ENCODE peak calls at places on chromosomes 12 and 14, in eight cellular contexts. One of them, this sample, is unnamed.

GRCh38 chr14:96585672-96586013 is 83.5 kb downstream of the PAPOLA start:
- DNase-seq in B cell: peak
- DNase-seq in frontal cortex: no peak
- DNase-seq in MV-4-11: no peak
- DNase-seq in PC-9: no peak
- DNase-seq in CD8-positive, alpha-beta memory T cell: no peak
- DNase-seq in AML-193: no peak
- DNase-seq in fibroblast of mammary gland: no peak
- DNase-seq in this sample: no peak

GRCh38 chr14:21308132-21308478 is 28.2 kb downstream of the RPGRIP1 start:
- DNase-seq in PC-9: no peak
- DNase-seq in AML-193: no peak
- DNase-seq in CD8-positive, alpha-beta memory T cell: no peak
- DNase-seq in fibroblast of mammary gland: no peak
- DNase-seq in B cell: no peak
- DNase-seq in frontal cortex: no peak
- DNase-seq in MV-4-11: no peak
- DNase-seq in this sample: no peak

GRCh38 chr14:93035917-93036651 is 79.6 kb downstream of the ITPK1 start:
- DNase-seq in MV-4-11: no peak
- DNase-seq in B cell: no peak
- DNase-seq in CD8-positive, alpha-beta memory T cell: peak
- DNase-seq in AML-193: no peak
- DNase-seq in frontal cortex: peak
- DNase-seq in PC-9: peak
- DNase-seq in fibroblast of mammary gland: peak
- DNase-seq in this sample: peak

GRCh38 chr14:72553656-72554055 is 340.2 kb downstream of the DPF3 start:
- DNase-seq in AML-193: no peak
- DNase-seq in fibroblast of mammary gland: peak
- DNase-seq in B cell: no peak
- DNase-seq in CD8-positive, alpha-beta memory T cell: no peak
- DNase-seq in PC-9: no peak
- DNase-seq in MV-4-11: no peak
- DNase-seq in frontal cortex: no peak
- DNase-seq in this sample: no peak

GRCh38 chr12:124538194-124539082 is 29.0 kb downstream of the NCOR2 start:
- DNase-seq in MV-4-11: peak
- DNase-seq in frontal cortex: no peak
- DNase-seq in B cell: no peak
- DNase-seq in fibroblast of mammary gland: no peak
- DNase-seq in AML-193: no peak
- DNase-seq in PC-9: no peak
- DNase-seq in CD8-positive, alpha-beta memory T cell: no peak
- DNase-seq in this sample: no peak

GRCh38 chr14:70086685-70087379 is 101.9 kb downstream of the SLC8A3 start:
- DNase-seq in B cell: no peak
- DNase-seq in fibroblast of mammary gland: peak
- DNase-seq in PC-9: peak
- DNase-seq in frontal cortex: no peak
- DNase-seq in AML-193: peak
- DNase-seq in CD8-positive, alpha-beta memory T cell: no peak
- DNase-seq in MV-4-11: peak
- DNase-seq in this sample: peak

GRCh38 chr12:7108042-7108927 is 729 bp downstream of the C1RL start:
- DNase-seq in fibroblast of mammary gland: peak
- DNase-seq in frontal cortex: no peak
- DNase-seq in AML-193: peak
- DNase-seq in PC-9: peak
- DNase-seq in CD8-positive, alpha-beta memory T cell: peak
- DNase-seq in B cell: peak
- DNase-seq in MV-4-11: peak
- DNase-seq in this sample: peak

GRCh38 chr14:22314183-22314820 is 274.7 kb downstream of the DAD1 start:
- DNase-seq in AML-193: peak
- DNase-seq in frontal cortex: peak
- DNase-seq in B cell: peak
- DNase-seq in MV-4-11: peak
- DNase-seq in fibroblast of mammary gland: peak
- DNase-seq in CD8-positive, alpha-beta memory T cell: no peak
- DNase-seq in PC-9: no peak
- DNase-seq in this sample: peak

GRCh38 chr12:121590476-121591143 is 9.8 kb upstream of the KDM2B start:
- DNase-seq in frontal cortex: peak
- DNase-seq in AML-193: no peak
- DNase-seq in fibroblast of mammary gland: peak
- DNase-seq in MV-4-11: no peak
- DNase-seq in PC-9: no peak
- DNase-seq in B cell: no peak
- DNase-seq in CD8-positive, alpha-beta memory T cell: peak
- DNase-seq in this sample: peak

GRCh38 chr12:53191885-53192530 is 11.3 kb upstream of the CSAD start:
- DNase-seq in CD8-positive, alpha-beta memory T cell: no peak
- DNase-seq in frontal cortex: no peak
- DNase-seq in PC-9: no peak
- DNase-seq in B cell: no peak
- DNase-seq in fibroblast of mammary gland: no peak
- DNase-seq in MV-4-11: no peak
- DNase-seq in AML-193: no peak
- DNase-seq in this sample: no peak

GRCh38 chr12:62232143-62232729 is 28.0 kb upstream of the USP15 start:
- DNase-seq in B cell: no peak
- DNase-seq in PC-9: no peak
- DNase-seq in CD8-positive, alpha-beta memory T cell: no peak
- DNase-seq in MV-4-11: no peak
- DNase-seq in AML-193: no peak
- DNase-seq in frontal cortex: no peak
- DNase-seq in fibroblast of mammary gland: no peak
- DNase-seq in this sample: no peak

GRCh38 chr14:24051789-24052655 is at the start of gene CARMIL3:
- DNase-seq in CD8-positive, alpha-beta memory T cell: peak
- DNase-seq in PC-9: peak
- DNase-seq in fibroblast of mammary gland: peak
- DNase-seq in AML-193: peak
- DNase-seq in MV-4-11: no peak
- DNase-seq in B cell: peak
- DNase-seq in frontal cortex: peak
- DNase-seq in this sample: peak

GRCh38 chr14:97634786-97635185 is 837.6 kb downstream of the VRK1 start:
- DNase-seq in frontal cortex: peak
- DNase-seq in AML-193: no peak
- DNase-seq in PC-9: no peak
- DNase-seq in fibroblast of mammary gland: no peak
- DNase-seq in B cell: no peak
- DNase-seq in MV-4-11: no peak
- DNase-seq in CD8-positive, alpha-beta memory T cell: no peak
- DNase-seq in this sample: peak

GRCh38 chr14:60777856-60778578 is 43.5 kb downstream of the MNAT1 start:
- DNase-seq in MV-4-11: no peak
- DNase-seq in B cell: no peak
- DNase-seq in AML-193: no peak
- DNase-seq in PC-9: no peak
- DNase-seq in fibroblast of mammary gland: peak
- DNase-seq in frontal cortex: peak
- DNase-seq in CD8-positive, alpha-beta memory T cell: no peak
- DNase-seq in this sample: peak

GRCh38 chr12:108337235-108338223 is 1.6 kb downstream of the CMKLR1 start:
- DNase-seq in MV-4-11: peak
- DNase-seq in B cell: no peak
- DNase-seq in CD8-positive, alpha-beta memory T cell: no peak
- DNase-seq in fibroblast of mammary gland: peak
- DNase-seq in PC-9: no peak
- DNase-seq in AML-193: peak
- DNase-seq in frontal cortex: no peak
- DNase-seq in this sample: peak

GRCh38 chr14:57578427-57579220 is 85.0 kb upstream of the CCDC198 start:
- DNase-seq in fibroblast of mammary gland: no peak
- DNase-seq in frontal cortex: no peak
- DNase-seq in PC-9: no peak
- DNase-seq in MV-4-11: no peak
- DNase-seq in CD8-positive, alpha-beta memory T cell: no peak
- DNase-seq in AML-193: no peak
- DNase-seq in B cell: no peak
- DNase-seq in this sample: no peak

GRCh38 chr12:79366374-79366773 is 324.4 kb downstream of the PAWR start:
- DNase-seq in B cell: no peak
- DNase-seq in CD8-positive, alpha-beta memory T cell: no peak
- DNase-seq in MV-4-11: no peak
- DNase-seq in fibroblast of mammary gland: no peak
- DNase-seq in PC-9: no peak
- DNase-seq in AML-193: no peak
- DNase-seq in frontal cortex: no peak
- DNase-seq in this sample: no peak

GRCh38 chr12:15049456-15050153 is 76.8 kb downstream of the PDE6H start:
- DNase-seq in fibroblast of mammary gland: no peak
- DNase-seq in MV-4-11: no peak
- DNase-seq in PC-9: no peak
- DNase-seq in CD8-positive, alpha-beta memory T cell: no peak
- DNase-seq in B cell: no peak
- DNase-seq in AML-193: no peak
- DNase-seq in frontal cortex: no peak
- DNase-seq in this sample: no peak

GRCh38 chr14:83909507-83909906 is 1620.4 kb upstream of the FLRT2 start:
- DNase-seq in AML-193: no peak
- DNase-seq in frontal cortex: no peak
- DNase-seq in PC-9: no peak
- DNase-seq in B cell: no peak
- DNase-seq in MV-4-11: no peak
- DNase-seq in CD8-positive, alpha-beta memory T cell: no peak
- DNase-seq in fibroblast of mammary gland: peak
- DNase-seq in this sample: no peak

GRCh38 chr14:65456247-65456646 is 43.7 kb downstream of the FUT8 start:
- DNase-seq in CD8-positive, alpha-beta memory T cell: no peak
- DNase-seq in MV-4-11: no peak
- DNase-seq in fibroblast of mammary gland: no peak
- DNase-seq in AML-193: no peak
- DNase-seq in PC-9: no peak
- DNase-seq in frontal cortex: no peak
- DNase-seq in B cell: no peak
- DNase-seq in this sample: no peak

GRCh38 chr12:108065061-108065460 is 64.0 kb upstream of the WSCD2 start:
- DNase-seq in PC-9: no peak
- DNase-seq in B cell: no peak
- DNase-seq in AML-193: no peak
- DNase-seq in fibroblast of mammary gland: no peak
- DNase-seq in frontal cortex: no peak
- DNase-seq in CD8-positive, alpha-beta memory T cell: no peak
- DNase-seq in MV-4-11: no peak
- DNase-seq in this sample: no peak

GRCh38 chr12:125890983-125891382 is 825.7 kb downstream of the AACS start:
- DNase-seq in B cell: no peak
- DNase-seq in PC-9: no peak
- DNase-seq in CD8-positive, alpha-beta memory T cell: no peak
- DNase-seq in fibroblast of mammary gland: no peak
- DNase-seq in AML-193: no peak
- DNase-seq in MV-4-11: no peak
- DNase-seq in frontal cortex: no peak
- DNase-seq in this sample: no peak

GRCh38 chr14:52286659-52287649 is 19.5 kb downstream of the PTGDR start:
- DNase-seq in frontal cortex: no peak
- DNase-seq in MV-4-11: no peak
- DNase-seq in AML-193: no peak
- DNase-seq in CD8-positive, alpha-beta memory T cell: no peak
- DNase-seq in B cell: no peak
- DNase-seq in fibroblast of mammary gland: peak
- DNase-seq in PC-9: no peak
- DNase-seq in this sample: peak

GRCh38 chr14:70148911-70149675 is 39.7 kb downstream of the SLC8A3 start:
- DNase-seq in CD8-positive, alpha-beta memory T cell: no peak
- DNase-seq in B cell: no peak
- DNase-seq in frontal cortex: no peak
- DNase-seq in AML-193: no peak
- DNase-seq in MV-4-11: no peak
- DNase-seq in PC-9: no peak
- DNase-seq in fibroblast of mammary gland: no peak
- DNase-seq in this sample: no peak